ENCODE peak calls at places on chromosomes 16 and 17, in seven cellular contexts. M is NCI-H510A, R is NCI-H2029, J is glutamatergic neuron, T is SW 1271, A is NCI-H1417 treated with DMSO at 0.1 percent for 48 hours, K is AG09309. C is an unnamed sample.

GRCh38 chr17:48915459-48916282 is 7.5 kb downstream of the UBE2Z start:
- DNase-seq in M (no peak), R (no peak), J (no peak), T (no peak), A (no peak), K (peak; percentile 76), C (no peak)

GRCh38 chr17:19418312-19418992 is 7.4 kb downstream of the RNF112 start:
- DNase-seq in M (no peak), R (no peak), J (no peak), T (no peak), A (no peak), K (peak; percentile 23), C (no peak)

GRCh38 chr17:75346906-75347305 is 57.7 kb upstream of the SLC25A19 start:
- DNase-seq in M (no peak), R (no peak), J (no peak), T (no peak), A (no peak), K (peak; percentile 24), C (no peak)

GRCh38 chr16:85754403-85754802 is 3.5 kb upstream of the C16orf74 start:
- DNase-seq in M (peak; percentile 75), R (peak; percentile 83), J (no peak), T (no peak), A (no peak), K (no peak), C (no peak)

GRCh38 chr17:75047398-75048098 is 523 bp downstream of the KCTD2 start:
- DNase-seq in M (no peak), R (peak; percentile 2), J (peak; percentile 50), T (no peak), A (no peak), K (no peak), C (peak; percentile 76)

GRCh38 chr17:62179525-62180161 is 114.6 kb upstream of the MED13 start:
- DNase-seq in M (no peak), R (no peak), J (no peak), T (peak; percentile 79), A (no peak), K (peak; percentile 24), C (no peak)

GRCh38 chr16:24568392-24568791 is 29.0 kb downstream of the RBBP6 start:
- DNase-seq in M (no peak), R (no peak), J (no peak), T (no peak), A (no peak), K (peak; percentile 5), C (no peak)

GRCh38 chr16:51538707-51539604 is 387.9 kb upstream of the SALL1 start:
- DNase-seq in M (peak; percentile 8), R (peak; percentile 41), J (no peak), T (peak; percentile 69), A (no peak), K (peak; percentile 64), C (no peak)

GRCh38 chr16:87392823-87393679 is 915 bp downstream of the MAP1LC3B start:
- DNase-seq in M (no peak), R (no peak), J (peak; percentile 60), T (no peak), A (no peak), K (no peak), C (peak; percentile 82)

GRCh38 chr17:43832168-43832975 is 574 bp downstream of the MPP3 start:
- DNase-seq in M (peak; percentile 27), R (no peak), J (peak; percentile 57), T (no peak), A (no peak), K (no peak), C (peak; percentile 82)

GRCh38 chr16:1177053-1177452 is 24.1 kb downstream of the CACNA1H start:
- DNase-seq in M (no peak), R (no peak), J (no peak), T (no peak), A (no peak), K (no peak), C (no peak)

GRCh38 chr16:46768809-46769208 is 20.7 kb upstream of the MYLK3 start:
- DNase-seq in M (peak; percentile 95), R (peak; percentile 66), J (no peak), T (no peak), A (peak; percentile 81), K (no peak), C (no peak)

GRCh38 chr16:11562411-11562810 is 24.3 kb downstream of the LITAF start:
- DNase-seq in M (no peak), R (no peak), J (no peak), T (no peak), A (no peak), K (no peak), C (no peak)

GRCh38 chr17:13671771-13672170 is 70.0 kb upstream of the HS3ST3A1 start:
- DNase-seq in M (no peak), R (no peak), J (no peak), T (no peak), A (no peak), K (no peak), C (no peak)

GRCh38 chr16:72024862-72025382 is 16.4 kb downstream of the DHODH start:
- DNase-seq in M (no peak), R (no peak), J (no peak), T (no peak), A (no peak), K (no peak), C (no peak)

GRCh38 chr16:82943371-82943770 is 316.6 kb downstream of the CDH13 start:
- DNase-seq in M (no peak), R (no peak), J (no peak), T (no peak), A (no peak), K (peak; percentile 10), C (no peak)

GRCh38 chr17:80260791-80261158 is at the start of gene RNF213:
- DNase-seq in M (no peak), R (no peak), J (peak; percentile 80), T (no peak), A (no peak), K (no peak), C (peak; percentile 83)

GRCh38 chr17:8893621-8894020 is 26.1 kb upstream of the PIK3R6 start:
- DNase-seq in M (no peak), R (no peak), J (peak; percentile 15), T (no peak), A (no peak), K (no peak), C (no peak)

GRCh38 chr17:45953561-45953960 is 45.5 kb upstream of the STH start:
- DNase-seq in M (no peak), R (no peak), J (no peak), T (no peak), A (no peak), K (no peak), C (no peak)

GRCh38 chr17:40501499-40501911 is at the start of gene TNS4:
- DNase-seq in M (no peak), R (peak; percentile 14), J (no peak), T (no peak), A (no peak), K (no peak), C (no peak)

GRCh38 chr17:39966771-39967170 is 4.0 kb downstream of the GSDMA start:
- DNase-seq in M (peak; percentile 43), R (no peak), J (no peak), T (no peak), A (no peak), K (no peak), C (no peak)

GRCh38 chr17:46736100-46736499 is 82.4 kb downstream of the WNT3 start:
- DNase-seq in M (no peak), R (no peak), J (no peak), T (no peak), A (no peak), K (no peak), C (no peak)

GRCh38 chr16:14249291-14250032 is 178.3 kb downstream of the MRTFB start:
- DNase-seq in M (no peak), R (no peak), J (peak; percentile 57), T (no peak), A (peak; percentile 21), K (no peak), C (no peak)

GRCh38 chr16:20868890-20869289 is 31.3 kb downstream of the DCUN1D3 start:
- DNase-seq in M (no peak), R (peak; percentile 7), J (peak; percentile 28), T (no peak), A (no peak), K (no peak), C (peak; percentile 88)

GRCh38 chr17:82775033-82775823 is 23.4 kb downstream of the TBCD start:
- DNase-seq in M (no peak), R (peak; percentile 6), J (peak; percentile 86), T (no peak), A (no peak), K (no peak), C (peak; percentile 87)

GRCh38 chr17:79913896-79914812 is 74.9 kb upstream of the CBX4 start:
- DNase-seq in M (no peak), R (no peak), J (no peak), T (no peak), A (no peak), K (no peak), C (no peak)

GRCh38 chr16:57091200-57091989 is 988 bp upstream of the CPNE2 start:
- DNase-seq in M (no peak), R (no peak), J (peak; percentile 41), T (no peak), A (no peak), K (no peak), C (peak; percentile 82)

GRCh38 chr16:57000271-57001025 is 11.1 kb downstream of the NLRC5 start:
- DNase-seq in M (no peak), R (no peak), J (no peak), T (no peak), A (no peak), K (peak; percentile 85), C (no peak)

GRCh38 chr17:81302324-81302723 is 7.2 kb upstream of the SLC38A10 start:
- DNase-seq in M (no peak), R (no peak), J (no peak), T (no peak), A (no peak), K (no peak), C (no peak)

GRCh38 chr17:49995055-49995738 is at the start of gene DLX3:
- DNase-seq in M (peak; percentile 90), R (peak; percentile 50), J (peak; percentile 90), T (no peak), A (peak; percentile 54), K (peak; percentile 27), C (peak; percentile 89)

GRCh38 chr17:80912451-80912850 is 79.2 kb upstream of the CHMP6 start:
- DNase-seq in M (no peak), R (no peak), J (no peak), T (no peak), A (no peak), K (no peak), C (peak; percentile 55)

C was measured in upper lobe of right lung.